ENCODE peak calls at places on chromosome 15, in nine cellular contexts. One of them, this sample, is unnamed. For H3K36me3, the result is how much of the 10 kb centered on the place peaks cover.

GRCh38 chr15:95162521-95162920 is 931.2 kb downstream of the MCTP2 start:
- DNase-seq in neuronal stem cell: no peak
- DNase-seq in upper lobe of left lung: no peak
- DNase-seq in fibroblast of lung: no peak
- DNase-seq in body of pancreas: no peak
- DNase-seq in psoas muscle: no peak
- DNase-seq in IMR-90: no peak
- DNase-seq in BJ: no peak
- DNase-seq in transverse colon: no peak
- DNase-seq in this sample: no peak

GRCh38 chr15:85073556-85074194 is 92.0 kb downstream of the PDE8A start:
- DNase-seq in neuronal stem cell: no peak
- DNase-seq in upper lobe of left lung: no peak
- DNase-seq in fibroblast of lung: no peak
- DNase-seq in body of pancreas: no peak
- DNase-seq in psoas muscle: no peak
- DNase-seq in IMR-90: peak
- DNase-seq in BJ: no peak
- DNase-seq in transverse colon: no peak
- DNase-seq in this sample: no peak

GRCh38 chr15:39144613-39145012 is 436.3 kb upstream of the THBS1 start:
- DNase-seq in neuronal stem cell: no peak
- DNase-seq in upper lobe of left lung: no peak
- DNase-seq in fibroblast of lung: no peak
- DNase-seq in body of pancreas: no peak
- DNase-seq in psoas muscle: no peak
- DNase-seq in IMR-90: no peak
- DNase-seq in BJ: no peak
- DNase-seq in transverse colon: no peak
- DNase-seq in this sample: no peak

GRCh38 chr15:44882499-44882968 is 74.0 kb upstream of the TERB2 start:
- DNase-seq in neuronal stem cell: no peak
- DNase-seq in upper lobe of left lung: no peak
- DNase-seq in fibroblast of lung: no peak
- DNase-seq in body of pancreas: no peak
- DNase-seq in psoas muscle: no peak
- DNase-seq in IMR-90: no peak
- DNase-seq in BJ: no peak
- DNase-seq in transverse colon: no peak
- DNase-seq in this sample: no peak

GRCh38 chr15:73822998-73823397 is 50.4 kb upstream of the TBC1D21 start:
- DNase-seq in neuronal stem cell: peak
- DNase-seq in upper lobe of left lung: no peak
- DNase-seq in fibroblast of lung: peak
- DNase-seq in body of pancreas: no peak
- DNase-seq in psoas muscle: no peak
- DNase-seq in IMR-90: peak
- DNase-seq in BJ: no peak
- DNase-seq in transverse colon: no peak
- DNase-seq in this sample: peak

GRCh38 chr15:22795206-22796063 is 9.0 kb downstream of the NIPA1 start:
- DNase-seq in neuronal stem cell: no peak
- DNase-seq in upper lobe of left lung: no peak
- DNase-seq in fibroblast of lung: no peak
- DNase-seq in body of pancreas: no peak
- DNase-seq in psoas muscle: no peak
- DNase-seq in IMR-90: no peak
- DNase-seq in BJ: no peak
- DNase-seq in transverse colon: no peak
- DNase-seq in this sample: no peak

GRCh38 chr15:58241872-58242271 is 103.7 kb downstream of the AQP9 start:
- DNase-seq in neuronal stem cell: no peak
- DNase-seq in upper lobe of left lung: no peak
- DNase-seq in fibroblast of lung: no peak
- DNase-seq in body of pancreas: no peak
- DNase-seq in psoas muscle: no peak
- DNase-seq in IMR-90: no peak
- DNase-seq in BJ: no peak
- DNase-seq in transverse colon: no peak
- DNase-seq in this sample: peak

GRCh38 chr15:35437157-35437556 is 108.8 kb downstream of the DPH6 start:
- DNase-seq in neuronal stem cell: no peak
- DNase-seq in upper lobe of left lung: no peak
- DNase-seq in fibroblast of lung: peak
- DNase-seq in body of pancreas: no peak
- DNase-seq in psoas muscle: no peak
- DNase-seq in IMR-90: peak
- DNase-seq in BJ: no peak
- DNase-seq in transverse colon: no peak
- DNase-seq in this sample: peak

GRCh38 chr15:75791337-75791713 is 51.9 kb upstream of the UBE2Q2 start:
- DNase-seq in neuronal stem cell: no peak
- DNase-seq in upper lobe of left lung: peak
- DNase-seq in fibroblast of lung: no peak
- DNase-seq in body of pancreas: no peak
- DNase-seq in psoas muscle: no peak
- DNase-seq in IMR-90: no peak
- DNase-seq in BJ: no peak
- DNase-seq in transverse colon: no peak
- DNase-seq in this sample: no peak

GRCh38 chr15:78739206-78739605 is 72.1 kb downstream of the ADAMTS7 start:
- DNase-seq in neuronal stem cell: no peak
- DNase-seq in upper lobe of left lung: peak
- DNase-seq in fibroblast of lung: no peak
- DNase-seq in body of pancreas: no peak
- DNase-seq in psoas muscle: no peak
- DNase-seq in IMR-90: no peak
- DNase-seq in BJ: no peak
- DNase-seq in transverse colon: peak
- DNase-seq in this sample: peak

GRCh38 chr15:25339431-25339830 is 99.4 kb downstream of the UBE3A start:
- DNase-seq in neuronal stem cell: no peak
- DNase-seq in upper lobe of left lung: no peak
- DNase-seq in fibroblast of lung: no peak
- DNase-seq in body of pancreas: no peak
- DNase-seq in psoas muscle: no peak
- DNase-seq in IMR-90: no peak
- DNase-seq in BJ: no peak
- DNase-seq in transverse colon: no peak
- DNase-seq in this sample: no peak

GRCh38 chr15:57903626-57904025 is 161.9 kb downstream of the ALDH1A2 start:
- DNase-seq in neuronal stem cell: no peak
- DNase-seq in upper lobe of left lung: no peak
- DNase-seq in fibroblast of lung: no peak
- DNase-seq in body of pancreas: no peak
- DNase-seq in psoas muscle: no peak
- DNase-seq in IMR-90: no peak
- DNase-seq in BJ: no peak
- DNase-seq in transverse colon: no peak
- DNase-seq in this sample: no peak

GRCh38 chr15:46441294-46442062 is 806.6 kb downstream of the SQOR start:
- DNase-seq in neuronal stem cell: no peak
- DNase-seq in upper lobe of left lung: no peak
- DNase-seq in fibroblast of lung: no peak
- DNase-seq in body of pancreas: no peak
- DNase-seq in psoas muscle: no peak
- DNase-seq in IMR-90: no peak
- DNase-seq in BJ: peak
- DNase-seq in transverse colon: no peak
- DNase-seq in this sample: no peak

GRCh38 chr15:44537728-44538240 is 837 bp downstream of the EIF3J start:
- DNase-seq in neuronal stem cell: no peak
- DNase-seq in upper lobe of left lung: no peak
- DNase-seq in fibroblast of lung: peak
- DNase-seq in body of pancreas: peak
- DNase-seq in psoas muscle: no peak
- DNase-seq in IMR-90: peak
- DNase-seq in BJ: no peak
- DNase-seq in transverse colon: no peak
- DNase-seq in this sample: peak

GRCh38 chr15:55780292-55780691 is 37.3 kb upstream of the PRTG start:
- DNase-seq in neuronal stem cell: no peak
- DNase-seq in upper lobe of left lung: no peak
- DNase-seq in fibroblast of lung: no peak
- DNase-seq in body of pancreas: no peak
- DNase-seq in psoas muscle: no peak
- DNase-seq in IMR-90: no peak
- DNase-seq in BJ: no peak
- DNase-seq in transverse colon: no peak
- DNase-seq in this sample: no peak

GRCh38 chr15:71091601-71092000 is 23.7 kb upstream of the THSD4 start:
- DNase-seq in neuronal stem cell: no peak
- DNase-seq in upper lobe of left lung: no peak
- DNase-seq in fibroblast of lung: no peak
- DNase-seq in body of pancreas: no peak
- DNase-seq in psoas muscle: no peak
- DNase-seq in IMR-90: peak
- DNase-seq in BJ: no peak
- DNase-seq in transverse colon: no peak
- DNase-seq in this sample: no peak
- H3K36me3 ChIP-seq in neuronal stem cell: under half
- H3K36me3 ChIP-seq in upper lobe of left lung: under half
- H3K36me3 ChIP-seq in fibroblast of lung: under half
- H3K36me3 ChIP-seq in body of pancreas: under half
- H3K36me3 ChIP-seq in psoas muscle: under half
- H3K36me3 ChIP-seq in IMR-90: under half
- H3K36me3 ChIP-seq in BJ: under half
- H3K36me3 ChIP-seq in transverse colon: under half
- H3K36me3 ChIP-seq in this sample: under half

GRCh38 chr15:40306371-40306770 is 1.4 kb downstream of the PLCB2 start:
- DNase-seq in neuronal stem cell: no peak
- DNase-seq in upper lobe of left lung: no peak
- DNase-seq in fibroblast of lung: no peak
- DNase-seq in body of pancreas: peak
- DNase-seq in psoas muscle: no peak
- DNase-seq in IMR-90: no peak
- DNase-seq in BJ: no peak
- DNase-seq in transverse colon: no peak
- DNase-seq in this sample: no peak
- H3K4me3 ChIP-seq in neuronal stem cell: no peak
- H3K4me3 ChIP-seq in upper lobe of left lung: peak
- H3K4me3 ChIP-seq in fibroblast of lung: no peak
- H3K4me3 ChIP-seq in body of pancreas: no peak
- H3K4me3 ChIP-seq in psoas muscle: peak
- H3K4me3 ChIP-seq in IMR-90: no peak
- H3K4me3 ChIP-seq in BJ: no peak
- H3K4me3 ChIP-seq in transverse colon: peak
- H3K4me3 ChIP-seq in this sample: no peak

GRCh38 chr15:63672369-63672768 is 75.2 kb downstream of the FBXL22 start:
- DNase-seq in neuronal stem cell: no peak
- DNase-seq in upper lobe of left lung: no peak
- DNase-seq in fibroblast of lung: no peak
- DNase-seq in body of pancreas: no peak
- DNase-seq in psoas muscle: no peak
- DNase-seq in IMR-90: no peak
- DNase-seq in BJ: no peak
- DNase-seq in transverse colon: no peak
- DNase-seq in this sample: no peak
- H3K36me3 ChIP-seq in neuronal stem cell: half or more
- H3K36me3 ChIP-seq in upper lobe of left lung: under half
- H3K36me3 ChIP-seq in fibroblast of lung: under half
- H3K36me3 ChIP-seq in body of pancreas: under half
- H3K36me3 ChIP-seq in psoas muscle: under half
- H3K36me3 ChIP-seq in IMR-90: under half
- H3K36me3 ChIP-seq in BJ: under half
- H3K36me3 ChIP-seq in transverse colon: under half
- H3K36me3 ChIP-seq in this sample: under half

DNA sequence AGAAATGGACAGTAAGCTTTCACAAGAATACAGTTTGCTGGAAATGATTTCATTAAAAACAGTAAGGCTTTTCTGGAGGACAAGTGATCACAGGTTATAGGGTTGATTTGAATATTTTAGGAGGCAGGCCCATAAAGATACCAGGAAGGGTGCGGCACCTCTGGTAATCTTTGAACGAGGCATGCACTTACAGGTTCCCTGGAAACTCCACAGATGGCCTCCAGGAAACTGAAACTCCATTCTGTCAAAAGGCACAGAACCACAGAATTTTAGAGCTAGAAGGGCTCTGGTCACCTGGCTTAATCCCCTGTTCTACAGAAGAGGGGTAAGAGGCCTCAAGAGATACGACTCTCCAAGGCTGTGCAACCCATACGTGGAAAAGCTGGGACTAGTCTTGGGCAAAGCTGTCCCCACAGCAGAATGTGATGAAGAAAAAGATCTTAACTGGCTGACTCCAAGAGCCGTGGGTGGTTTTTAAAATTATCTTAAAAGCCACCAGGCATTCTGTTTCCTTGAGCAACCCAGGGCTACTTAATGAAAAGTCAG is 1.2 kb downstream of the STARD5 start:
- DNase-seq in neuronal stem cell: no peak
- DNase-seq in upper lobe of left lung: no peak
- DNase-seq in fibroblast of lung: no peak
- DNase-seq in body of pancreas: no peak
- DNase-seq in psoas muscle: no peak
- DNase-seq in IMR-90: no peak
- DNase-seq in BJ: no peak
- DNase-seq in transverse colon: peak
- DNase-seq in this sample: no peak
- H3K4me3 ChIP-seq in neuronal stem cell: no peak
- H3K4me3 ChIP-seq in upper lobe of left lung: peak
- H3K4me3 ChIP-seq in fibroblast of lung: peak
- H3K4me3 ChIP-seq in body of pancreas: no peak
- H3K4me3 ChIP-seq in psoas muscle: no peak
- H3K4me3 ChIP-seq in IMR-90: peak
- H3K4me3 ChIP-seq in BJ: no peak
- H3K4me3 ChIP-seq in transverse colon: peak
- H3K4me3 ChIP-seq in this sample: no peak

DNA sequence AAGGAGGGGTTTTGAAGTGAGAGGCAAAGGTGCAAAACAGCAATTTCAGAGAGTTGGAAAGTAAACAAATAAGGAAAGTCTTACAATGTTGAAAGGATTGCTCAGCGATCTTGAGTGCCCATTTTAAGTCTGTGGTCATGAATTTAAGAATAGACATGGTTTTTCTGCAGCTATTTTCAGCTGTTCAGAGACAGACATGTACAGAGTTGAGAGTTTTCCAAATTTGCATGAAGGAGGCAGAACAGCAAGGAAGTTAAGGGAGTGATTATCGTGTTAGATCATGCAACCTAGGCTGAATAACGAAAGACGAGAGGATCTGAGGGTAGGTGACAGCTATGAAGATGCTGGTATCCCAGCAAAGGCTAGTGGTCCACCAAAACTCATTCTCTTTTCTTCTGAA is 37.2 kb downstream of the DET1 start:
- DNase-seq in neuronal stem cell: no peak
- DNase-seq in upper lobe of left lung: no peak
- DNase-seq in fibroblast of lung: no peak
- DNase-seq in body of pancreas: no peak
- DNase-seq in psoas muscle: no peak
- DNase-seq in IMR-90: no peak
- DNase-seq in BJ: no peak
- DNase-seq in transverse colon: no peak
- DNase-seq in this sample: no peak
- H3K36me3 ChIP-seq in neuronal stem cell: half or more
- H3K36me3 ChIP-seq in upper lobe of left lung: under half
- H3K36me3 ChIP-seq in fibroblast of lung: under half
- H3K36me3 ChIP-seq in body of pancreas: under half
- H3K36me3 ChIP-seq in psoas muscle: under half
- H3K36me3 ChIP-seq in IMR-90: under half
- H3K36me3 ChIP-seq in BJ: under half
- H3K36me3 ChIP-seq in transverse colon: under half
- H3K36me3 ChIP-seq in this sample: under half

This sample was measured in H7.